ENCODE peak calls at places on chromosomes 1 and 21, in six cellular contexts. One of them, this sample, is unnamed.

GRCh38 chr1:100213141-100213540 is 35.1 kb upstream of the LRRC39 start:
- DNase-seq in HepG2: no peak
- DNase-seq in H1: no peak
- DNase-seq in GM12891: no peak
- DNase-seq in GM12878: no peak
- DNase-seq in K562: no peak
- DNase-seq in this sample: no peak

GRCh38 chr1:200250469-200250868 is 159.4 kb downstream of the ZNF281 start:
- DNase-seq in HepG2: no peak
- DNase-seq in H1: no peak
- DNase-seq in GM12891: no peak
- DNase-seq in GM12878: no peak
- DNase-seq in K562: no peak
- DNase-seq in this sample: no peak

GRCh38 chr1:206923009-206923960 is 1.5 kb upstream of the FCMR start:
- DNase-seq in HepG2: no peak
- DNase-seq in H1: no peak
- DNase-seq in GM12891: no peak
- DNase-seq in GM12878: peak
- DNase-seq in K562: no peak
- DNase-seq in this sample: peak

GRCh38 chr21:46459356-46460112 is 843 bp downstream of the DIP2A start:
- DNase-seq in HepG2: no peak
- DNase-seq in H1: no peak
- DNase-seq in GM12891: no peak
- DNase-seq in GM12878: no peak
- DNase-seq in K562: peak
- DNase-seq in this sample: no peak

GRCh38 chr1:20346433-20346832 is 55.8 kb downstream of the VWA5B1 start:
- DNase-seq in HepG2: no peak
- DNase-seq in H1: no peak
- DNase-seq in GM12891: no peak
- DNase-seq in GM12878: no peak
- DNase-seq in K562: no peak
- DNase-seq in this sample: no peak

GRCh38 chr1:244969355-244970235 is 105.3 kb upstream of the HNRNPU start:
- DNase-seq in HepG2: peak
- DNase-seq in H1: no peak
- DNase-seq in GM12891: no peak
- DNase-seq in GM12878: no peak
- DNase-seq in K562: no peak
- DNase-seq in this sample: peak

GRCh38 chr1:61318319-61319125 is 236.2 kb downstream of the NFIA start:
- DNase-seq in HepG2: no peak
- DNase-seq in H1: no peak
- DNase-seq in GM12891: peak
- DNase-seq in GM12878: peak
- DNase-seq in K562: peak
- DNase-seq in this sample: peak

GRCh38 chr21:41318218-41318617 is 1.6 kb downstream of the FAM3B start:
- DNase-seq in HepG2: no peak
- DNase-seq in H1: no peak
- DNase-seq in GM12891: no peak
- DNase-seq in GM12878: no peak
- DNase-seq in K562: no peak
- DNase-seq in this sample: no peak

GRCh38 chr1:33875857-33876256 is 12.0 kb downstream of the HMGB4 start:
- DNase-seq in HepG2: no peak
- DNase-seq in H1: no peak
- DNase-seq in GM12891: no peak
- DNase-seq in GM12878: no peak
- DNase-seq in K562: no peak
- DNase-seq in this sample: no peak

GRCh38 chr1:93698351-93699112 is 16.9 kb upstream of the BCAR3 start:
- DNase-seq in HepG2: no peak
- DNase-seq in H1: no peak
- DNase-seq in GM12891: no peak
- DNase-seq in GM12878: no peak
- DNase-seq in K562: no peak
- DNase-seq in this sample: no peak

GRCh38 chr21:16713331-16714114 is 799.3 kb upstream of the CXADR start:
- DNase-seq in HepG2: no peak
- DNase-seq in H1: no peak
- DNase-seq in GM12891: no peak
- DNase-seq in GM12878: no peak
- DNase-seq in K562: no peak
- DNase-seq in this sample: no peak

GRCh38 chr1:219092206-219092605 is 81.5 kb upstream of the LYPLAL1 start:
- DNase-seq in HepG2: no peak
- DNase-seq in H1: no peak
- DNase-seq in GM12891: no peak
- DNase-seq in GM12878: no peak
- DNase-seq in K562: no peak
- DNase-seq in this sample: no peak

GRCh38 chr1:27145934-27146354 is 9.0 kb downstream of the SLC9A1 start:
- DNase-seq in HepG2: no peak
- DNase-seq in H1: no peak
- DNase-seq in GM12891: no peak
- DNase-seq in GM12878: no peak
- DNase-seq in K562: peak
- DNase-seq in this sample: no peak

GRCh38 chr1:181557313-181557712 is 74.0 kb downstream of the CACNA1E start:
- DNase-seq in HepG2: no peak
- DNase-seq in H1: no peak
- DNase-seq in GM12891: no peak
- DNase-seq in GM12878: no peak
- DNase-seq in K562: no peak
- DNase-seq in this sample: no peak

GRCh38 chr1:16133007-16133961 is 22.6 kb downstream of the EPHA2 start:
- DNase-seq in HepG2: no peak
- DNase-seq in H1: no peak
- DNase-seq in GM12891: no peak
- DNase-seq in GM12878: no peak
- DNase-seq in K562: no peak
- DNase-seq in this sample: no peak

GRCh38 chr1:160971618-160972056 is 17.0 kb upstream of the ITLN2 start:
- DNase-seq in HepG2: no peak
- DNase-seq in H1: no peak
- DNase-seq in GM12891: no peak
- DNase-seq in GM12878: peak
- DNase-seq in K562: no peak
- DNase-seq in this sample: no peak

GRCh38 chr1:113981962-113982931 is 3.0 kb downstream of the OLFML3 start:
- DNase-seq in HepG2: peak
- DNase-seq in H1: no peak
- DNase-seq in GM12891: no peak
- DNase-seq in GM12878: no peak
- DNase-seq in K562: no peak
- DNase-seq in this sample: no peak

GRCh38 chr1:202268032-202268431 is 73.7 kb downstream of the UBE2T start:
- DNase-seq in HepG2: no peak
- DNase-seq in H1: no peak
- DNase-seq in GM12891: no peak
- DNase-seq in GM12878: no peak
- DNase-seq in K562: no peak
- DNase-seq in this sample: no peak

GRCh38 chr1:81799939-81800740 is 594 bp upstream of the ADGRL2 start:
- DNase-seq in HepG2: peak
- DNase-seq in H1: no peak
- DNase-seq in GM12891: no peak
- DNase-seq in GM12878: no peak
- DNase-seq in K562: no peak
- DNase-seq in this sample: no peak

GRCh38 chr21:34790341-34790740 is 121.5 kb downstream of the CLIC6 start:
- DNase-seq in HepG2: no peak
- DNase-seq in H1: no peak
- DNase-seq in GM12891: no peak
- DNase-seq in GM12878: no peak
- DNase-seq in K562: no peak
- DNase-seq in this sample: no peak

GRCh38 chr1:227155688-227156087 is 162.6 kb downstream of the CDC42BPA start:
- DNase-seq in HepG2: no peak
- DNase-seq in H1: no peak
- DNase-seq in GM12891: no peak
- DNase-seq in GM12878: no peak
- DNase-seq in K562: no peak
- DNase-seq in this sample: no peak

DNA sequence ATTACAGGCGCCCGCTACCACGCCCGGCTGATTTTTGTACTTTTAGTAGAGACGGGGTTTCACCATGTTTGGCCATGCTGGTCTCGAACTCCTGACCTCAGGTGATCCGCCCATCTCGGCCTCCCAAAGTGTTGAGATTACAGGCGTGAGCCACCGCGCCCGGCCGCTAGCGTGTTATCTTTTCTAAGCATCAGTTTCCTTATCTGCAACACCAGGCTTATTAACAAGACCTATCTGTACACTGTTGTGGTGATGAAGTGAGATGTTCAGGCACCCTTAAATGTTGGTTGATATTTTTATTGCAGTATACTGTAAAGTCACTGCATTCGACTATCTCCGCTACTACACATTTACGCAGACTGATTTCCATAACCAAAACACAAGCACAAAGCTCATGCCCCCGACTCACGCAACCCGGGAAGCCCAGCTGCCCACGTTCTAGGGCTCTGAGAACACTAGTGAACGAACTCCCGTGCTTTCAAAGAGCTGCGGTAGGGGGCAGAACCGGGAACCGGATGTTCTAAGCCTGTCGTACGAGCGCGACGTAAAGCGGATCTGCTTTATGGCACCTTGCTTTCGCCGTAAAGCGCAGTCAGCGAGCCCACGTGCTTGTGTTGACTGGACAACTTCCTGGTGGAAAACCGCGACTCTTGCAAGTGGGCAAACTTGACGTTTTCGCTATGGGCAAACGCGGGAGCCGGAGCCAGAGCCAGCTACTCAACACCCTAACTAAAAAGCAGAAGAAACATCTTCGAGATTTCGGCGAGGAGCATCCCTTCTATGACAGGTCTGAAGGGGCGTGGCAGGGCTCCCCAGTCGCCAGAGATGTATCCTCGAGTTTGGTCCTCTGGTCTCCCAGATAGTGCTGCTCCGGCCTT is at the start of gene UTP25:
- DNase-seq in HepG2: peak
- DNase-seq in H1: peak
- DNase-seq in GM12891: peak
- DNase-seq in GM12878: peak
- DNase-seq in K562: peak
- DNase-seq in this sample: peak
- TF ChIP-seq POLR2A in HepG2: peak
- TF ChIP-seq POLR2A in H1: no peak
- TF ChIP-seq POLR2A in GM12891: peak
- TF ChIP-seq POLR2A in GM12878: peak
- TF ChIP-seq POLR2A in K562: peak
- TF ChIP-seq POLR2A in this sample: peak

GRCh38 chr1:18805116-18805515 is 54.3 kb downstream of the TAS1R2 start:
- DNase-seq in HepG2: no peak
- DNase-seq in H1: no peak
- DNase-seq in GM12891: no peak
- DNase-seq in GM12878: no peak
- DNase-seq in K562: no peak
- DNase-seq in this sample: no peak
- TF ChIP-seq TAF1 in HepG2: no peak
- TF ChIP-seq TAF1 in H1: no peak
- TF ChIP-seq TAF1 in GM12891: no peak
- TF ChIP-seq TAF1 in GM12878: no peak
- TF ChIP-seq TAF1 in K562: no peak
- TF ChIP-seq TAF1 in this sample: no peak

GRCh38 chr1:213985181-213986019 is 2.4 kb upstream of the PROX1 start:
- DNase-seq in HepG2: no peak
- DNase-seq in H1: no peak
- DNase-seq in GM12891: no peak
- DNase-seq in GM12878: no peak
- DNase-seq in K562: no peak
- DNase-seq in this sample: no peak
- TF ChIP-seq POLR2A in HepG2: no peak
- TF ChIP-seq POLR2A in H1: no peak
- TF ChIP-seq POLR2A in GM12891: no peak
- TF ChIP-seq POLR2A in GM12878: no peak
- TF ChIP-seq POLR2A in K562: no peak
- TF ChIP-seq POLR2A in this sample: no peak

GRCh38 chr1:44621841-44622286 is 52.4 kb downstream of the TMEM53 start:
- DNase-seq in HepG2: no peak
- DNase-seq in H1: no peak
- DNase-seq in GM12891: no peak
- DNase-seq in GM12878: no peak
- DNase-seq in K562: no peak
- DNase-seq in this sample: no peak

GRCh38 chr1:44617703-44618029 is 56.6 kb downstream of the TMEM53 start:
- DNase-seq in HepG2: no peak
- DNase-seq in H1: no peak
- DNase-seq in GM12891: no peak
- DNase-seq in GM12878: no peak
- DNase-seq in K562: no peak
- DNase-seq in this sample: no peak

GRCh38 chr1:44619261-44619900 is 54.9 kb downstream of the TMEM53 start:
- DNase-seq in HepG2: no peak
- DNase-seq in H1: no peak
- DNase-seq in GM12891: no peak
- DNase-seq in GM12878: no peak
- DNase-seq in K562: no peak
- DNase-seq in this sample: no peak

GRCh38 chr1:44616991-44617702 is 57.1 kb downstream of the TMEM53 start:
- DNase-seq in HepG2: no peak
- DNase-seq in H1: no peak
- DNase-seq in GM12891: no peak
- DNase-seq in GM12878: no peak
- DNase-seq in K562: no peak
- DNase-seq in this sample: no peak

GRCh38 chr1:44620072-44620471 is 54.2 kb downstream of the TMEM53 start:
- DNase-seq in HepG2: no peak
- DNase-seq in H1: no peak
- DNase-seq in GM12891: no peak
- DNase-seq in GM12878: no peak
- DNase-seq in K562: no peak
- DNase-seq in this sample: no peak
- TF ChIP-seq TAF1 in HepG2: no peak
- TF ChIP-seq TAF1 in H1: no peak
- TF ChIP-seq TAF1 in GM12891: no peak
- TF ChIP-seq TAF1 in GM12878: no peak
- TF ChIP-seq TAF1 in K562: no peak
- TF ChIP-seq TAF1 in this sample: no peak

GRCh38 chr21:42513985-42514882 is 582 bp downstream of the SLC37A1 start:
- DNase-seq in HepG2: no peak
- DNase-seq in H1: no peak
- DNase-seq in GM12891: peak
- DNase-seq in GM12878: no peak
- DNase-seq in K562: no peak
- DNase-seq in this sample: peak
- TF ChIP-seq POLR2A in HepG2: no peak
- TF ChIP-seq POLR2A in H1: no peak
- TF ChIP-seq POLR2A in GM12891: peak
- TF ChIP-seq POLR2A in GM12878: peak
- TF ChIP-seq POLR2A in K562: no peak
- TF ChIP-seq POLR2A in this sample: peak

This sample was measured in GM12892.